ENCODE peak calls at places on chromosome 12, in six cellular contexts. Q, V, O, I, S and C are unnamed samples.

GRCh38 chr12:125186471-125187147 is 121.4 kb downstream of the AACS start:
- DNase-seq in Q (no peak), V (no peak), O (no peak), I (no peak), S (no peak), C (no peak)

GRCh38 chr12:101552277-101552676 is 42.5 kb upstream of the MYBPC1 start:
- DNase-seq in Q (no peak), V (peak; percentile 65), O (no peak), I (no peak), S (peak; percentile 34), C (peak; percentile 75)

GRCh38 chr12:130482448-130482847 is 144.8 kb downstream of the PIWIL1 start:
- DNase-seq in Q (no peak), V (no peak), O (no peak), I (no peak), S (no peak), C (no peak)

GRCh38 chr12:2410490-2410889 is 357.7 kb downstream of the CACNA1C start:
- DNase-seq in Q (no peak), V (no peak), O (no peak), I (no peak), S (no peak), C (no peak)

GRCh38 chr12:112107728-112108447 is 695 bp downstream of the NAA25 start:
- DNase-seq in Q (peak; percentile 43), V (no peak), O (no peak), I (peak; percentile 68), S (peak; percentile 42), C (peak; percentile 58)

GRCh38 chr12:57138526-57139272 is 8.7 kb downstream of the LRP1-AS start:
- DNase-seq in Q (peak; percentile 86), V (no peak), O (no peak), I (no peak), S (no peak), C (peak; percentile 41)

GRCh38 chr12:10753066-10753465 is 29.9 kb upstream of the YBX3 start:
- DNase-seq in Q (no peak), V (peak; percentile 68), O (no peak), I (no peak), S (no peak), C (peak; percentile 22)

GRCh38 chr12:89552376-89552775 is 26.5 kb upstream of the POC1B start:
- DNase-seq in Q (no peak), V (peak; percentile 45), O (no peak), I (no peak), S (peak; percentile 21), C (peak; percentile 14)

GRCh38 chr12:118055865-118056773 is 4.9 kb downstream of the WSB2 start:
- DNase-seq in Q (no peak), V (peak; percentile 36), O (no peak), I (no peak), S (no peak), C (no peak)

GRCh38 chr12:48999371-49000131 is at the start of gene DDN:
- DNase-seq in Q (no peak), V (peak; percentile 52), O (no peak), I (peak; percentile 90), S (no peak), C (peak; percentile 42)

GRCh38 chr12:97960741-97961608 is 498.4 kb downstream of the RMST start:
- DNase-seq in Q (no peak), V (no peak), O (no peak), I (peak; percentile 54), S (peak; percentile 14), C (no peak)

GRCh38 chr12:45601390-45601789 is 128.1 kb upstream of the ARID2 start:
- DNase-seq in Q (no peak), V (no peak), O (no peak), I (no peak), S (no peak), C (no peak)

GRCh38 chr12:53505086-53505485 is 2.2 kb downstream of the NPFF start:
- DNase-seq in Q (no peak), V (peak; percentile 49), O (no peak), I (no peak), S (peak; percentile 68), C (peak; percentile 40)

GRCh38 chr12:1351926-1352325 is 242.5 kb downstream of the FBXL14 start:
- DNase-seq in Q (no peak), V (peak; percentile 48), O (no peak), I (no peak), S (peak; percentile 13), C (peak; percentile 46)

GRCh38 chr12:74415633-74416032 is 122.0 kb upstream of the ATXN7L3B start:
- DNase-seq in Q (no peak), V (peak; percentile 17), O (no peak), I (peak; percentile 53), S (peak; percentile 31), C (peak; percentile 47)

GRCh38 chr12:113676547-113676946 is 204.9 kb upstream of the LHX5 start:
- DNase-seq in Q (no peak), V (no peak), O (no peak), I (no peak), S (no peak), C (no peak)